ENCODE peak calls at places on chromosome X, in seven cellular contexts. G is heart left ventricle; N is Karpas-422; R is testis; T is CD4-positive, alpha-beta T cell; B is aorta; U is transverse colon. I is an unnamed sample.

GRCh38 chrX:119398974-119399771 is at the start of gene SLC25A43:
- DNase-seq in N (peak; percentile 57), B (peak; percentile 58), G (peak; percentile 68), T (peak; percentile 18), R (peak; percentile 19), U (peak; percentile 57), I (no peak)

GRCh38 chrX:133151320-133151719 is 54.4 kb upstream of the USP26 start:
- DNase-seq in U (peak; percentile 26), T (no peak), G (no peak), R (no peak), B (no peak), N (no peak), I (no peak)

GRCh38 chrX:67922950-67923349 is 379.1 kb downstream of the AR start:
- DNase-seq in U (no peak), B (no peak), T (no peak), G (no peak), N (no peak), R (no peak), I (no peak)

GRCh38 chrX:48580662-48581061 is 6.4 kb downstream of the RBM3 start:
- DNase-seq in T (no peak), R (no peak), B (no peak), G (no peak), U (no peak), N (no peak), I (no peak)

GRCh38 chrX:7093305-7093704 is 54.2 kb upstream of the STS start:
- DNase-seq in B (no peak), N (no peak), U (no peak), T (no peak), R (no peak), G (no peak), I (no peak)

GRCh38 chrX:97057349-97057909 is 173.7 kb downstream of the RPA4 start:
- DNase-seq in T (no peak), G (no peak), N (no peak), B (no peak), R (no peak), U (no peak), I (no peak)

GRCh38 chrX:41720125-41720780 is 3.7 kb upstream of the GPR82 start:
- DNase-seq in N (no peak), G (no peak), U (peak; percentile 22), T (peak; percentile 20), R (no peak), B (no peak), I (no peak)

GRCh38 chrX:54560411-54560810 is 30.4 kb downstream of the GNL3L start:
- DNase-seq in R (no peak), B (no peak), T (no peak), G (no peak), N (no peak), U (no peak), I (no peak)

GRCh38 chrX:13128104-13128503 is 83.7 kb upstream of the FAM9C start:
- DNase-seq in U (no peak), R (no peak), T (no peak), B (no peak), N (no peak), G (no peak), I (no peak)

GRCh38 chrX:72001471-72001870 is 90.8 kb downstream of the NHSL2 start:
- DNase-seq in T (no peak), B (no peak), N (no peak), G (no peak), U (no peak), R (no peak), I (no peak)

GRCh38 chrX:39301041-39301440 is 499.8 kb downstream of the MID1IP1 start:
- DNase-seq in R (no peak), N (no peak), G (no peak), T (no peak), B (no peak), U (no peak), I (no peak)

GRCh38 chrX:39299615-39300014 is 498.4 kb downstream of the MID1IP1 start:
- DNase-seq in B (no peak), G (no peak), R (no peak), U (no peak), T (no peak), N (no peak), I (no peak)

GRCh38 chrX:39304746-39305145 is 503.5 kb downstream of the MID1IP1 start:
- DNase-seq in B (no peak), N (no peak), U (no peak), T (no peak), R (no peak), G (no peak), I (no peak)

GRCh38 chrX:39298821-39299220 is 497.6 kb downstream of the MID1IP1 start:
- DNase-seq in G (no peak), B (no peak), R (no peak), N (no peak), U (no peak), T (no peak), I (no peak)

GRCh38 chrX:39302838-39303237 is 501.6 kb downstream of the MID1IP1 start:
- DNase-seq in T (no peak), G (no peak), U (no peak), N (no peak), R (no peak), B (no peak), I (no peak)
- H3K9me3 ChIP-seq in T (peaks cover 5% of the 10 kb centered on the region), G (peaks cover 9% of the 10 kb centered on the region), U (no peaks in the 10 kb centered on the region), N (no peaks in the 10 kb centered on the region), R (no peaks in the 10 kb centered on the region), B (no peaks in the 10 kb centered on the region), I (peaks cover 2% of the 10 kb centered on the region)

DNA sequence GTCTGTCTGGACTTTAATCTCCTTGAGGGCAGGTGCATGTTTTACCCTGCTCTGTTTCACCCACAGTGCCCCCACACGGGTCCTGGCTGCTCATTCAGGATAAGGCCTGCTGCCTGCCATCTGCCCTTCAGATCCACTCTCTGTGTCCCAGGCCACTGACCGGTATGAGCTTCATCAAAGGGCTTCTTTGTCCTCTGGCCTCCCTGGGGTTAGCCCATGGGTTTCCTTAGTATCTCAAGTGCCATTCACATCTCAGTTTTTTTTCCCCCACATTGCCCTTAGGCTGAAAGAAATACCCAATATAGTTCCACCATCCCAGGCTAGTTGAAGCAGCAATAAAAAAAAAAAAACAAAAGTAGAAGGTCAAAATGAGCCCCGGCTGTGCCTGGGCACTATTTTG is 9.3 kb downstream of the CD99L2 start:
- DNase-seq in N (no peak), U (no peak), G (no peak), B (no peak), R (no peak), T (no peak), I (no peak)
- H3K9me3 ChIP-seq in N (no peaks in the 10 kb centered on the region), U (no peaks in the 10 kb centered on the region), G (no peaks in the 10 kb centered on the region), B (no peaks in the 10 kb centered on the region), R (no peaks in the 10 kb centered on the region), T (no peaks in the 10 kb centered on the region), I (no peaks in the 10 kb centered on the region)

DNA sequence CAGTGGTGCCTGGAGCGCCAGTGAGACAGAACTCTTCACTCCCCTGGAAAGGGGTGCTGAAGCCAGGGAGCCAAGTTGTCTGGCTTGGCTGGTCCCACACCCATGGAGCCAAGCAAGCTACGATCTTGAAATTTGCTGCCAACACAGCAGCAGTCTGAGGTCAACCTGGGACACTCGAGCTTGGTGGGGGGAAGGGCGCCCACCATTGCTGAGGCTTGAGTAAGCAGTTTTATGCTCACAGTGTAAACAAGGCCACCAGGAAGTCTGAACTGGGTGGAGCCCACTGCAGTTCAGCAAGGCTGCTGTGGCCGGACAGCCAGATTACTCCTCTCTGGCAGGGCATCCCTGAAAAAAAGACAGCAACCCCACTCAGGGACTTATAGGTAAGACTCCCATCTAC is 149.5 kb downstream of the EDA2R start:
- DNase-seq in G (no peak), N (no peak), R (no peak), T (no peak), U (no peak), B (no peak), I (no peak)
- H3K9me3 ChIP-seq in G (no peaks in the 10 kb centered on the region), N (peaks cover 25% of the 10 kb centered on the region), R (no peaks in the 10 kb centered on the region), T (no peaks in the 10 kb centered on the region), U (no peaks in the 10 kb centered on the region), B (no peaks in the 10 kb centered on the region), I (no peaks in the 10 kb centered on the region)

DNA sequence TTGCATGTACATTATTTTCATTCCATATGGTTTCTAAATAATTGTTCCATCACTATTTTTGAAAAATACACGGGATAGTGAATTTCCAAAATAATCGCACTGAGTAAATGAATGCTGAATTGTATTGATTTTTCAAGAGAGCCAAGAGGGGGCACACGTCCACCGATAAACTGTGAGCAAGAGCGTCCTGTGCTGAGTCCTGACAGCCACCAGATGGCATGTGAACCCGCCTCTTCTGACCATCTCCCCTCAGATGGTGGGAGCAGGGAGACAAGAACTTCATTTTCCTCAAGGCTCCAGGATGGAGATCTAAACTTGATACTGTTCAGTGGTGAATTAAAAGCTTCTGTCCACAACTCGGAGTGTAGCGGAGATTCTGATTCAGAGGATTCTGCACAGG is 30.6 kb upstream of the IL9R start:
- DNase-seq in R (peak; percentile 17), N (peak; percentile 81), U (peak; percentile 9), G (no peak), B (no peak), T (no peak), I (no peak)
- H3K9me3 ChIP-seq in R (no peaks in the 10 kb centered on the region), N (no peaks in the 10 kb centered on the region), U (no peaks in the 10 kb centered on the region), G (peaks cover 10% of the 10 kb centered on the region), B (peaks cover 6% of the 10 kb centered on the region), T (no peaks in the 10 kb centered on the region), I (peaks cover 1% of the 10 kb centered on the region)

I was measured in iPS DF 6.9.